ENCODE peak calls at places on chromosome 21, in four cellular contexts. N is astrocyte of the spinal cord; Z is CD8-positive, alpha-beta T cell; Q is heart right ventricle. S is an unnamed sample.

GRCh38 chr21:15060776-15061175 is 4.0 kb downstream of the NRIP1 start:
- DNase-seq in Z (no peak), Q (no peak), N (peak), S (no peak)

GRCh38 chr21:27201197-27201596 is 234.3 kb upstream of the ADAMTS5 start:
- DNase-seq in Z (no peak), Q (no peak), N (peak), S (no peak)

GRCh38 chr21:41377715-41378114 is 15.9 kb downstream of the MX2 start:
- DNase-seq in Q (no peak), N (no peak), Z (no peak), S (no peak)

GRCh38 chr21:42614391-42614790 is 39.0 kb upstream of the PDE9A start:
- DNase-seq in Q (no peak), N (no peak), Z (no peak), S (no peak)

GRCh38 chr21:40846566-40847411 is at the start of gene DSCAM:
- DNase-seq in N (no peak), Z (no peak), Q (no peak), S (peak)

GRCh38 chr21:29299046-29299905 is 554 bp downstream of the BACH1 start:
- DNase-seq in N (peak), Z (peak), Q (peak), S (peak)

GRCh38 chr21:30642564-30642963 is at the start of gene KRTAP20-3:
- DNase-seq in Q (no peak), Z (no peak), N (no peak), S (no peak)

GRCh38 chr21:38342734-38343133 is 85.9 kb downstream of the KCNJ15 start:
- DNase-seq in N (no peak), Z (no peak), Q (no peak), S (no peak)

GRCh38 chr21:26473471-26473870 is 99.6 kb downstream of the CYYR1 start:
- DNase-seq in Z (no peak), Q (no peak), N (no peak), S (no peak)

GRCh38 chr21:33403786-33404571 is 766 bp downstream of the IFNGR2 start:
- DNase-seq in N (peak), Z (no peak), Q (peak), S (peak)

GRCh38 chr21:45461369-45461750 is 56.4 kb downstream of the COL18A1 start:
- DNase-seq in Z (no peak), Q (no peak), N (no peak), S (no peak)

GRCh38 chr21:17390575-17390974 is 122.3 kb upstream of the CXADR start:
- DNase-seq in Z (no peak), N (no peak), Q (no peak), S (no peak)

GRCh38 chr21:25999935-26000582 is 170.5 kb downstream of the APP start:
- DNase-seq in Z (peak), N (no peak), Q (no peak), S (no peak)

GRCh38 chr21:28516996-28517592 is 475.6 kb downstream of the LTN1 start:
- DNase-seq in Z (peak), Q (peak), N (peak), S (peak)

GRCh38 chr21:14712121-14712520 is 166.0 kb upstream of the SAMSN1 start:
- DNase-seq in Z (no peak), Q (no peak), N (peak), S (no peak)

GRCh38 chr21:40166291-40166843 is 299.1 kb downstream of the PCP4 start:
- DNase-seq in Z (no peak), N (peak), Q (no peak), S (no peak)

GRCh38 chr21:43315244-43316137 is 111.4 kb downstream of the SIK1 start:
- DNase-seq in Q (no peak), N (no peak), Z (peak), S (no peak)

GRCh38 chr21:26506951-26507350 is 66.1 kb downstream of the CYYR1 start:
- DNase-seq in N (peak), Q (no peak), Z (no peak), S (no peak)

GRCh38 chr21:45506836-45507522 is 35.3 kb downstream of the SLC19A1 start:
- DNase-seq in Q (peak), N (no peak), Z (no peak), S (peak)

GRCh38 chr21:16071082-16071481 is 341.3 kb downstream of the USP25 start:
- DNase-seq in N (peak), Z (no peak), Q (no peak), S (peak)

GRCh38 chr21:15446193-15446592 is 283.6 kb upstream of the USP25 start:
- DNase-seq in N (no peak), Z (no peak), Q (peak), S (no peak)

GRCh38 chr21:26624983-26625519 is 52.0 kb upstream of the CYYR1 start:
- DNase-seq in Z (no peak), Q (no peak), N (no peak), S (no peak)

GRCh38 chr21:40120944-40121575 is 253.8 kb downstream of the PCP4 start:
- DNase-seq in Z (no peak), Q (no peak), N (peak), S (no peak)

GRCh38 chr21:27633631-27634030 is 666.7 kb upstream of the ADAMTS5 start:
- DNase-seq in N (no peak), Z (no peak), Q (no peak), S (no peak)

GRCh38 chr21:33013618-33014017 is 12.1 kb upstream of the OLIG2 start:
- DNase-seq in Z (no peak), N (no peak), Q (no peak), S (no peak)

GRCh38 chr21:28754127-28754611 is 238.5 kb downstream of the LTN1 start:
- DNase-seq in Z (no peak), Q (peak), N (peak), S (no peak)

GRCh38 chr21:28608646-28609045 is 384.0 kb downstream of the LTN1 start:
- DNase-seq in Z (no peak), N (no peak), Q (no peak), S (no peak)

GRCh38 chr21:16427587-16428087 is 697.9 kb downstream of the USP25 start:
- DNase-seq in N (no peak), Q (no peak), Z (no peak), S (no peak)

GRCh38 chr21:25936776-25937175 is 202.0 kb downstream of the GABPA start:
- DNase-seq in N (peak), Z (no peak), Q (no peak), S (no peak)

GRCh38 chr21:41709965-41710822 is 56.7 kb downstream of the RIPK4 start:
- DNase-seq in N (no peak), Q (no peak), Z (no peak), S (no peak)

GRCh38 chr21:16678479-16678878 is 834.4 kb upstream of the CXADR start:
- DNase-seq in Q (no peak), N (no peak), Z (no peak), S (no peak)

GRCh38 chr21:25467891-25468290 is 139.4 kb downstream of the MRPL39 start:
- DNase-seq in N (no peak), Z (no peak), Q (no peak), S (no peak)

GRCh38 chr21:37237346-37237745 is 29.8 kb downstream of the VPS26C start:
- DNase-seq in N (no peak), Q (no peak), Z (no peak), S (no peak)

GRCh38 chr21:37240978-37241377 is 26.2 kb downstream of the VPS26C start:
- DNase-seq in Z (no peak), Q (no peak), N (no peak), S (no peak)

GRCh38 chr21:37241426-37241825 is 25.7 kb downstream of the VPS26C start:
- DNase-seq in N (no peak), Q (no peak), Z (no peak), S (no peak)

GRCh38 chr21:37233551-37234146 is 33.5 kb downstream of the VPS26C start:
- DNase-seq in Z (no peak), Q (no peak), N (no peak), S (no peak)

GRCh38 chr21:37237764-37238163 is 29.4 kb downstream of the VPS26C start:
- DNase-seq in Q (no peak), Z (no peak), N (no peak), S (no peak)
- H3K4me3 ChIP-seq in Q (no peak), Z (no peak), N (no peak), S (no peak)

DNA sequence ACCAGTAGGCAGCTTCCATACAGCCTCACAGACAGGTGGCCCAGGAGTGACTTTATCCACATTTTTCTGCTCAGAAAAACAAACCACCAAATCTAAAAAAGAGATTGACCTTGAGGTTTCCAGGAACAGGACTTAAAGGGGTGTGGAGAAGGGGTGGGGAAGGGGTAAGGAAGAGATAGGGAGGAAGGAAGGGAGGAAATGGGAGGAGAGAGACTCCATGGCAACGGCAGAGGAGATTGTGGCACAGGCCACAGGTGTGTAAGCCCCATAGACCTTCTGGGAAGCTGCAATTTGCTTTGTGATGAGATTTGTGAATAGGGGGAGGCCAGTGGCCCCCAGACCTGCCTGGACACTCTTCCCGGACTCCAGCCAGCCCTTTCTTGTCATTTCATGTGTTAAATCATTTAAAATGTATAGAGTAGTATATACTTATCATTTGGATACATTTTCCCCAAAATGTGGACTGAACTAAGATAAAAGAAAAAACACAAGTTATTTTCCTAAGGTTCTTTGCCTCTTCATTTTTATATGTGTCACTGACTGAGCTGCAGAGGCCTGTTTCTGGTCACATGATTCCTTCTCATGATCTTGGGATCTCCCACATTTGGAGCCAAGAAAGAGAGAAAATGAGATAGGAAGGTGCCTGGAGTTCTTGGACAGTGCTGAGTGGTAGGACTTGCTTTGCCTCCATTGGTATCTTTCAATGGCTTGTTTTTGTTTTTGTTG is 55.5 kb downstream of the CLIC6 start:
- DNase-seq in Q (no peak), N (no peak), Z (no peak), S (no peak)
- TF ChIP-seq CTCF in Q (no peak), N (no peak), Z (no peak), S (no peak)

GRCh38 chr21:44413566-44414290 is 41.6 kb upstream of the LRRC3 start:
- DNase-seq in Z (no peak), N (no peak), Q (no peak), S (peak)
- H3K4me3 ChIP-seq in Z (no peak), N (no peak), Q (no peak), S (no peak)

GRCh38 chr21:23574932-23575331 is 2032.3 kb downstream of the MRPL39 start:
- DNase-seq in N (no peak), Q (no peak), Z (no peak), S (no peak)

GRCh38 chr21:23579573-23579972 is 2027.7 kb downstream of the MRPL39 start:
- DNase-seq in Z (no peak), N (no peak), Q (no peak), S (no peak)

GRCh38 chr21:23578027-23578426 is 2029.3 kb downstream of the MRPL39 start:
- DNase-seq in N (no peak), Q (no peak), Z (no peak), S (no peak)
- TF ChIP-seq CTCF in N (no peak), Q (no peak), Z (no peak), S (no peak)

GRCh38 chr21:46552274-46552673 is 52.6 kb downstream of the S100B start:
- DNase-seq in N (no peak), Q (no peak), Z (no peak), S (no peak)

GRCh38 chr21:46549650-46550049 is 55.2 kb downstream of the S100B start:
- DNase-seq in Z (no peak), N (no peak), Q (no peak), S (no peak)

GRCh38 chr21:46552865-46553379 is 52.0 kb downstream of the S100B start:
- DNase-seq in Z (no peak), N (no peak), Q (no peak), S (no peak)

GRCh38 chr21:46550511-46550941 is 54.4 kb downstream of the S100B start:
- DNase-seq in Z (peak), N (no peak), Q (no peak), S (no peak)

DNA sequence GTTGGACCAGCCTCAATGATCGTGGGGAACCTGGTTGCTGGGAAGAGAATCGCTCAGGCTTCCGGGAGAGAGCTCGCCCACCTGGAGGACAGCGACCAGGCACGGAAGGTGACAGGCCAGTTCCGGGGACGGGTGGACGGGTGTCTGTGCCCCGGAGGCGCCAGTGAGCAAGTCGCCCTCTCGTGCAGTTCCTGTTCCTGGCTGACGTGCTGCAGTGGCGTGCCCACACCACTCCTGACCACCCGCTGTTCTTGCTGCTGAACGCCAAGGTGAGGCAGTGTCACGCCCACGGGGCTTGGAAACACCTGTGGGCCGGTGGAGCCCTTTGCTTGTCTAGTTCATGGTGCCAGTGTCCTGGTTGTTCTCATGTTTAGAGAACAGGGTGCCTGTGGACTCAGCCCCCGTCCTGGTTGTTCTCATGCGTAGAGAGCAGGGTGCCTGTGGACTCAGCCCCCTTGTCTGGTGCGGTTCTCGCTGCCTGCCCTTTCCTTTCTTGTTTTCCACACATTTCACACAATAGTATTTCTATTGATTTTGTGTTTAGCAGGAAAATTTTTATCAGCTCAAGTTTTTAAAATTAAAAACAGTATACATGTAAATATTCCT is 53.1 kb downstream of the S100B start:
- DNase-seq in Q (no peak), Z (peak), N (no peak), S (no peak)
- H3K4me3 ChIP-seq in Q (no peak), Z (peak), N (no peak), S (no peak)